ENCODE peak calls at places on chromosome 19, in five cellular contexts. One of them, this sample, is unnamed. For H3K4me1, the result is how much of the 10 kb centered on the place peaks cover.

GRCh38 chr19:29702161-29702957 is 12.7 kb downstream of the C19orf12 start:
- DNase-seq in heart left ventricle: no peak
- DNase-seq in fibroblast of lung: no peak
- DNase-seq in IMR-90: no peak
- DNase-seq in esophagus squamous epithelium: no peak
- DNase-seq in this sample: no peak

GRCh38 chr19:10872551-10873107 is 1.3 kb downstream of the CARM1 start:
- DNase-seq in heart left ventricle: no peak
- DNase-seq in fibroblast of lung: no peak
- DNase-seq in IMR-90: no peak
- DNase-seq in esophagus squamous epithelium: no peak
- DNase-seq in this sample: no peak

GRCh38 chr19:16604615-16605014 is 23.4 kb downstream of the MED26 start:
- DNase-seq in heart left ventricle: no peak
- DNase-seq in fibroblast of lung: no peak
- DNase-seq in IMR-90: no peak
- DNase-seq in esophagus squamous epithelium: no peak
- DNase-seq in this sample: no peak

GRCh38 chr19:45973564-45974338 is at the start of gene NOVA2:
- DNase-seq in heart left ventricle: peak
- DNase-seq in fibroblast of lung: peak
- DNase-seq in IMR-90: peak
- DNase-seq in esophagus squamous epithelium: no peak
- DNase-seq in this sample: no peak

GRCh38 chr19:31586282-31586681 is 237.0 kb upstream of the TSHZ3 start:
- DNase-seq in heart left ventricle: no peak
- DNase-seq in fibroblast of lung: peak
- DNase-seq in IMR-90: peak
- DNase-seq in esophagus squamous epithelium: no peak
- DNase-seq in this sample: no peak

GRCh38 chr19:11587973-11588631 is 9.2 kb upstream of the ZNF627 start:
- DNase-seq in heart left ventricle: no peak
- DNase-seq in fibroblast of lung: no peak
- DNase-seq in IMR-90: no peak
- DNase-seq in esophagus squamous epithelium: no peak
- DNase-seq in this sample: no peak

GRCh38 chr19:6047256-6047655 is 63.0 kb downstream of the RFX2 start:
- DNase-seq in heart left ventricle: no peak
- DNase-seq in fibroblast of lung: no peak
- DNase-seq in IMR-90: no peak
- DNase-seq in esophagus squamous epithelium: no peak
- DNase-seq in this sample: no peak

GRCh38 chr19:7679017-7679720 is 1.5 kb upstream of the TRAPPC5 start:
- DNase-seq in heart left ventricle: no peak
- DNase-seq in fibroblast of lung: no peak
- DNase-seq in IMR-90: no peak
- DNase-seq in esophagus squamous epithelium: no peak
- DNase-seq in this sample: no peak

GRCh38 chr19:46069841-46070341 is 29.1 kb upstream of the IGFL4 start:
- DNase-seq in heart left ventricle: no peak
- DNase-seq in fibroblast of lung: peak
- DNase-seq in IMR-90: peak
- DNase-seq in esophagus squamous epithelium: no peak
- DNase-seq in this sample: no peak

GRCh38 chr19:5877427-5877826 is 7.1 kb upstream of the FUT5 start:
- DNase-seq in heart left ventricle: no peak
- DNase-seq in fibroblast of lung: no peak
- DNase-seq in IMR-90: no peak
- DNase-seq in esophagus squamous epithelium: no peak
- DNase-seq in this sample: no peak

GRCh38 chr19:21463449-21464105 is 41.8 kb upstream of the ZNF429 start:
- DNase-seq in heart left ventricle: no peak
- DNase-seq in fibroblast of lung: peak
- DNase-seq in IMR-90: no peak
- DNase-seq in esophagus squamous epithelium: no peak
- DNase-seq in this sample: no peak

GRCh38 chr19:662207-662961 is 630 bp downstream of the RNF126 start:
- DNase-seq in heart left ventricle: peak
- DNase-seq in fibroblast of lung: no peak
- DNase-seq in IMR-90: peak
- DNase-seq in esophagus squamous epithelium: no peak
- DNase-seq in this sample: no peak

GRCh38 chr19:35279374-35279773 is 3.0 kb upstream of the HAMP start:
- DNase-seq in heart left ventricle: no peak
- DNase-seq in fibroblast of lung: no peak
- DNase-seq in IMR-90: no peak
- DNase-seq in esophagus squamous epithelium: no peak
- DNase-seq in this sample: no peak

GRCh38 chr19:17001603-17002183 is 24.9 kb downstream of the CPAMD8 start:
- DNase-seq in heart left ventricle: peak
- DNase-seq in fibroblast of lung: no peak
- DNase-seq in IMR-90: no peak
- DNase-seq in esophagus squamous epithelium: no peak
- DNase-seq in this sample: no peak

GRCh38 chr19:56837492-56837891 is 3.0 kb downstream of the PEG3 start:
- DNase-seq in heart left ventricle: peak
- DNase-seq in fibroblast of lung: peak
- DNase-seq in IMR-90: no peak
- DNase-seq in esophagus squamous epithelium: no peak
- DNase-seq in this sample: peak

GRCh38 chr19:15283141-15283885 is 49.0 kb downstream of the BRD4 start:
- DNase-seq in heart left ventricle: no peak
- DNase-seq in fibroblast of lung: peak
- DNase-seq in IMR-90: peak
- DNase-seq in esophagus squamous epithelium: no peak
- DNase-seq in this sample: peak

GRCh38 chr19:39145180-39145953 is 19.8 kb downstream of the PAK4 start:
- DNase-seq in heart left ventricle: no peak
- DNase-seq in fibroblast of lung: no peak
- DNase-seq in IMR-90: no peak
- DNase-seq in esophagus squamous epithelium: no peak
- DNase-seq in this sample: no peak

GRCh38 chr19:51733742-51734522 is 10.1 kb upstream of the HAS1 start:
- DNase-seq in heart left ventricle: no peak
- DNase-seq in fibroblast of lung: no peak
- DNase-seq in IMR-90: no peak
- DNase-seq in esophagus squamous epithelium: no peak
- DNase-seq in this sample: no peak

GRCh38 chr19:17450264-17451075 is 2.0 kb upstream of the TMEM221 start:
- DNase-seq in heart left ventricle: no peak
- DNase-seq in fibroblast of lung: no peak
- DNase-seq in IMR-90: no peak
- DNase-seq in esophagus squamous epithelium: no peak
- DNase-seq in this sample: no peak

GRCh38 chr19:34347561-34348165 is 17.3 kb upstream of the GPI start:
- DNase-seq in heart left ventricle: no peak
- DNase-seq in fibroblast of lung: no peak
- DNase-seq in IMR-90: no peak
- DNase-seq in esophagus squamous epithelium: no peak
- DNase-seq in this sample: no peak

GRCh38 chr19:40443930-40444180 is 280 bp downstream of the SERTAD3 start:
- DNase-seq in heart left ventricle: no peak
- DNase-seq in fibroblast of lung: no peak
- DNase-seq in IMR-90: no peak
- DNase-seq in esophagus squamous epithelium: no peak
- DNase-seq in this sample: no peak

GRCh38 chr19:6233827-6234511 is 45.8 kb downstream of the MLLT1 start:
- DNase-seq in heart left ventricle: peak
- DNase-seq in fibroblast of lung: no peak
- DNase-seq in IMR-90: no peak
- DNase-seq in esophagus squamous epithelium: no peak
- DNase-seq in this sample: no peak

GRCh38 chr19:43469160-43469480 is 3.7 kb upstream of the LYPD3 start:
- DNase-seq in heart left ventricle: no peak
- DNase-seq in fibroblast of lung: no peak
- DNase-seq in IMR-90: no peak
- DNase-seq in esophagus squamous epithelium: no peak
- DNase-seq in this sample: no peak

GRCh38 chr19:23060016-23060415 is 56.8 kb upstream of the ZNF730 start:
- DNase-seq in heart left ventricle: no peak
- DNase-seq in fibroblast of lung: no peak
- DNase-seq in IMR-90: no peak
- DNase-seq in esophagus squamous epithelium: no peak
- DNase-seq in this sample: no peak

GRCh38 chr19:39151209-39151608 is 25.6 kb downstream of the PAK4 start:
- DNase-seq in heart left ventricle: no peak
- DNase-seq in fibroblast of lung: no peak
- DNase-seq in IMR-90: no peak
- DNase-seq in esophagus squamous epithelium: no peak
- DNase-seq in this sample: no peak

GRCh38 chr19:32988724-32989123 is 16.7 kb downstream of the FAAP24 start:
- DNase-seq in heart left ventricle: no peak
- DNase-seq in fibroblast of lung: no peak
- DNase-seq in IMR-90: no peak
- DNase-seq in esophagus squamous epithelium: no peak
- DNase-seq in this sample: no peak

GRCh38 chr19:46412034-46412982 is 1.1 kb downstream of the CCDC8 start:
- DNase-seq in heart left ventricle: no peak
- DNase-seq in fibroblast of lung: no peak
- DNase-seq in IMR-90: no peak
- DNase-seq in esophagus squamous epithelium: no peak
- DNase-seq in this sample: no peak

GRCh38 chr19:19628499-19629134 is 597 bp upstream of the LPAR2 start:
- DNase-seq in heart left ventricle: no peak
- DNase-seq in fibroblast of lung: peak
- DNase-seq in IMR-90: peak
- DNase-seq in esophagus squamous epithelium: no peak
- DNase-seq in this sample: no peak

GRCh38 chr19:45508931-45509691 is 1.8 kb downstream of the VASP start:
- DNase-seq in heart left ventricle: peak
- DNase-seq in fibroblast of lung: peak
- DNase-seq in IMR-90: peak
- DNase-seq in esophagus squamous epithelium: no peak
- DNase-seq in this sample: peak

GRCh38 chr19:57512845-57513244 is 13.1 kb downstream of the ZNF773 start:
- DNase-seq in heart left ventricle: no peak
- DNase-seq in fibroblast of lung: peak
- DNase-seq in IMR-90: peak
- DNase-seq in esophagus squamous epithelium: no peak
- DNase-seq in this sample: no peak

GRCh38 chr19:13330285-13330684 is 176.0 kb downstream of the CACNA1A start:
- DNase-seq in heart left ventricle: no peak
- DNase-seq in fibroblast of lung: no peak
- DNase-seq in IMR-90: no peak
- DNase-seq in esophagus squamous epithelium: no peak
- DNase-seq in this sample: no peak

GRCh38 chr19:38006361-38007045 is 99.5 kb downstream of the SIPA1L3 start:
- DNase-seq in heart left ventricle: no peak
- DNase-seq in fibroblast of lung: no peak
- DNase-seq in IMR-90: no peak
- DNase-seq in esophagus squamous epithelium: no peak
- DNase-seq in this sample: no peak

GRCh38 chr19:33962161-33962560 is 165.5 kb downstream of the KCTD15 start:
- DNase-seq in heart left ventricle: no peak
- DNase-seq in fibroblast of lung: no peak
- DNase-seq in IMR-90: no peak
- DNase-seq in esophagus squamous epithelium: no peak
- DNase-seq in this sample: no peak

GRCh38 chr19:4044927-4045557 is 21.7 kb downstream of the ZBTB7A start:
- DNase-seq in heart left ventricle: no peak
- DNase-seq in fibroblast of lung: no peak
- DNase-seq in IMR-90: no peak
- DNase-seq in esophagus squamous epithelium: no peak
- DNase-seq in this sample: no peak

GRCh38 chr19:4042064-4042730 is 24.5 kb downstream of the ZBTB7A start:
- DNase-seq in heart left ventricle: no peak
- DNase-seq in fibroblast of lung: no peak
- DNase-seq in IMR-90: no peak
- DNase-seq in esophagus squamous epithelium: no peak
- DNase-seq in this sample: no peak

GRCh38 chr19:4042731-4043082 is 24.0 kb downstream of the ZBTB7A start:
- DNase-seq in heart left ventricle: no peak
- DNase-seq in fibroblast of lung: no peak
- DNase-seq in IMR-90: no peak
- DNase-seq in esophagus squamous epithelium: no peak
- DNase-seq in this sample: no peak

GRCh38 chr19:4043966-4044365 is 22.7 kb downstream of the ZBTB7A start:
- DNase-seq in heart left ventricle: no peak
- DNase-seq in fibroblast of lung: no peak
- DNase-seq in IMR-90: no peak
- DNase-seq in esophagus squamous epithelium: no peak
- DNase-seq in this sample: no peak

DNA sequence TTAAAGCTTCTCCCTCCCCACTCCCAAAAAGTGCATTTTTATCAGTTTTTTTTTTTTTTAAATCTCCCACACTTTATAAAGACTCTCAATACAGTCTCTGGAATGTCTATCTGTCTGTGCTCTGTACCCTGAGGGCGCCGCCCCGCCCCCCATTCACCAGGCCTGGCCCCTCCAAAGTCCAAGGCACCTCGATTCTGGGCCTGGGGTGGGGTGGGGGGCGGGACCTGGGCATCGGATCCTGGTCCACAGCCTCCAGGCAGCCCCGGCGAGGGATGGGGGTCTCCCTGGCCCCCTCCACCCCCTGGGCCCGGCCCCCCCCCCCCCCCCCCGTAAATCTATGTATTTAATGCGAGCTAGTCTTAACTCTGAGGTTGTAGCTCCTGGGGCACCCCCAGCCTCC is 23.3 kb downstream of the ZBTB7A start:
- DNase-seq in heart left ventricle: no peak
- DNase-seq in fibroblast of lung: no peak
- DNase-seq in IMR-90: no peak
- DNase-seq in esophagus squamous epithelium: no peak
- DNase-seq in this sample: no peak
- H3K4me1 ChIP-seq in heart left ventricle: under half
- H3K4me1 ChIP-seq in fibroblast of lung: under half
- H3K4me1 ChIP-seq in IMR-90: under half
- H3K4me1 ChIP-seq in esophagus squamous epithelium: half or more
- H3K4me1 ChIP-seq in this sample: under half

DNA sequence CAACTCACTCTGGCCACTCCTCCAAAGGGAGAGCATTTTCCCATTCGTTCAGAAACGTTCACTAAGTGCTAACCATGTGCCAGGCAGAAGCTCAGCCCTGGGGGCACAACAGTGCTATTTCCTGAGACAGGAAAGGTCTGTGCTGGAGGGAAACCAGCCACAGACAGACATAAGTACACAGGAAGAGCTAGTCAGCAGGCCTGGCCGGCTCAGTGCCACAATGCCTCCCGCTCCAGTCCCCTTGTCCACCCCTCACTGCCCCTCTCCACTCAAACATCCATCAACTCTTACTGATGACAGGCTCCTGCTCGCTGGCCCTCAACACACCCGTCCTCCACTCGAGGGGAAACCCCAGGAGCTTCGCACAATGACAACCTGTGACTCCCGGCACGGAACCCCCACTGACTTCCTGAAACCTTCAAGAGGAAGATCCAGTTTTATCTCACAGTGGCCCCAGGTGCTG is 11.3 kb upstream of the PLA2G4C start:
- DNase-seq in heart left ventricle: no peak
- DNase-seq in fibroblast of lung: no peak
- DNase-seq in IMR-90: no peak
- DNase-seq in esophagus squamous epithelium: no peak
- DNase-seq in this sample: no peak
- H3K27ac ChIP-seq in heart left ventricle: peak
- H3K27ac ChIP-seq in fibroblast of lung: no peak
- H3K27ac ChIP-seq in IMR-90: no peak
- H3K27ac ChIP-seq in esophagus squamous epithelium: peak
- H3K27ac ChIP-seq in this sample: no peak

GRCh38 chr19:49929121-49929610 is at the start of the genes ATF5 and NUP62:
- DNase-seq in heart left ventricle: peak
- DNase-seq in fibroblast of lung: peak
- DNase-seq in IMR-90: peak
- DNase-seq in esophagus squamous epithelium: no peak
- DNase-seq in this sample: peak
- H3K4me1 ChIP-seq in heart left ventricle: under half
- H3K4me1 ChIP-seq in fibroblast of lung: under half
- H3K4me1 ChIP-seq in IMR-90: under half
- H3K4me1 ChIP-seq in esophagus squamous epithelium: under half
- H3K4me1 ChIP-seq in this sample: under half

GRCh38 chr19:18518639-18519038 is 3.2 kb downstream of the ELL start:
- DNase-seq in heart left ventricle: no peak
- DNase-seq in fibroblast of lung: no peak
- DNase-seq in IMR-90: no peak
- DNase-seq in esophagus squamous epithelium: no peak
- DNase-seq in this sample: no peak
- H3K27ac ChIP-seq in heart left ventricle: no peak
- H3K27ac ChIP-seq in fibroblast of lung: no peak
- H3K27ac ChIP-seq in IMR-90: no peak
- H3K27ac ChIP-seq in esophagus squamous epithelium: no peak
- H3K27ac ChIP-seq in this sample: peak

This sample was measured in thoracic aorta.